ENCODE peak calls at places on chromosomes 16 and 17, in nine cellular contexts. J is breast epithelium; V is posterior cingulate gyrus; E is stimulated activated CD8-positive, alpha-beta memory T cell treated with anti-CD3 and anti-CD28 coated beads, Interleukin-15, amount 100 ng/mL, for 48 hours; R is fibroblast of the conjunctiva; C is AML-193; O is SK-MEL-5; I is MCF 10A; B is AG08396. T is an unnamed sample.

GRCh38 chr17:54537656-54538055 is 363.0 kb upstream of the TOM1L1 start:
- DNase-seq in J (no peak), V (no peak), E (no peak), R (no peak), C (no peak), O (no peak), I (no peak), B (no peak), T (no peak)

GRCh38 chr17:66942453-66943264 is 21.8 kb upstream of the CACNG4 start:
- DNase-seq in J (no peak), V (no peak), E (no peak), R (no peak), C (no peak), O (peak), I (no peak), B (no peak), T (no peak)

GRCh38 chr17:44867841-44868240 is 20.2 kb downstream of the HIGD1B start:
- DNase-seq in J (no peak), V (no peak), E (no peak), R (no peak), C (no peak), O (no peak), I (no peak), B (no peak), T (no peak)

GRCh38 chr16:89720859-89721643 is at the start of the genes VPS9D1 and ZNF276:
- DNase-seq in J (peak), V (peak), E (peak), R (peak), C (peak), O (peak), I (peak), B (peak), T (peak)

GRCh38 chr17:42112552-42113176 is at the start of gene DHX58:
- DNase-seq in J (peak), V (no peak), E (peak), R (peak), C (peak), O (peak), I (peak), B (peak), T (peak)

GRCh38 chr17:42050360-42051012 is at the start of gene C17orf113:
- DNase-seq in J (no peak), V (peak), E (peak), R (no peak), C (peak), O (peak), I (no peak), B (peak), T (peak)

GRCh38 chr16:13935408-13935807 is 15.5 kb downstream of the ERCC4 start:
- DNase-seq in J (no peak), V (no peak), E (no peak), R (no peak), C (no peak), O (peak), I (no peak), B (no peak), T (no peak)

GRCh38 chr17:7883781-7884386 is 4.7 kb upstream of the CHD3 start:
- DNase-seq in J (no peak), V (no peak), E (no peak), R (no peak), C (no peak), O (peak), I (no peak), B (no peak), T (no peak)

GRCh38 chr16:11142261-11142630 is 113.8 kb downstream of the SOCS1 start:
- DNase-seq in J (no peak), V (no peak), E (no peak), R (no peak), C (no peak), O (no peak), I (no peak), B (no peak), T (no peak)

GRCh38 chr16:81973737-81974136 is 37.5 kb downstream of the SDR42E1 start:
- DNase-seq in J (no peak), V (no peak), E (no peak), R (no peak), C (no peak), O (no peak), I (no peak), B (no peak), T (no peak)

GRCh38 chr17:17851603-17852002 is 14.8 kb upstream of the SREBF1 start:
- DNase-seq in J (no peak), V (no peak), E (no peak), R (no peak), C (no peak), O (no peak), I (no peak), B (no peak), T (no peak)

GRCh38 chr16:12532871-12533610 is 270.6 kb downstream of the CPPED1 start:
- DNase-seq in J (no peak), V (peak), E (no peak), R (no peak), C (no peak), O (no peak), I (no peak), B (no peak), T (no peak)

GRCh38 chr17:60514053-60514452 is 12.0 kb downstream of the APPBP2 start:
- DNase-seq in J (no peak), V (no peak), E (no peak), R (no peak), C (no peak), O (no peak), I (no peak), B (no peak), T (no peak)

GRCh38 chr16:86975445-86975844 is 341.7 kb downstream of the C16orf95 start:
- DNase-seq in J (peak), V (peak), E (no peak), R (peak), C (no peak), O (peak), I (peak), B (peak), T (peak)

GRCh38 chr17:17154981-17155380 is 51.2 kb downstream of the PLD6 start:
- DNase-seq in J (no peak), V (no peak), E (no peak), R (no peak), C (no peak), O (no peak), I (no peak), B (no peak), T (no peak)

GRCh38 chr16:11032922-11033291 is 88.5 kb downstream of the CLEC16A start:
- DNase-seq in J (peak), V (no peak), E (no peak), R (peak), C (no peak), O (no peak), I (no peak), B (peak), T (peak)

GRCh38 chr17:7001562-7001961 is 5.7 kb downstream of the ALOX12 start:
- DNase-seq in J (no peak), V (no peak), E (no peak), R (peak), C (no peak), O (peak), I (peak), B (no peak), T (no peak)

GRCh38 chr16:89052191-89052787 is 41.4 kb upstream of the ACSF3 start:
- DNase-seq in J (peak), V (peak), E (no peak), R (no peak), C (no peak), O (no peak), I (peak), B (no peak), T (no peak)

GRCh38 chr17:81488276-81488860 is 24.2 kb downstream of the ACTG1 start:
- DNase-seq in J (no peak), V (no peak), E (no peak), R (no peak), C (no peak), O (no peak), I (no peak), B (no peak), T (no peak)

GRCh38 chr17:14672830-14673229 is 371.9 kb downstream of the HS3ST3B1 start:
- DNase-seq in J (peak), V (no peak), E (no peak), R (peak), C (peak), O (no peak), I (peak), B (peak), T (no peak)

GRCh38 chr17:76274559-76274956 is 9.4 kb downstream of the UBALD2 start:
- DNase-seq in J (no peak), V (no peak), E (no peak), R (no peak), C (no peak), O (peak), I (no peak), B (no peak), T (no peak)

GRCh38 chr16:2821483-2822157 is 4.6 kb downstream of the PRSS21 start:
- DNase-seq in J (no peak), V (peak), E (no peak), R (no peak), C (no peak), O (no peak), I (no peak), B (no peak), T (no peak)

GRCh38 chr16:82195917-82196494 is 26.0 kb upstream of the MPHOSPH6 start:
- DNase-seq in J (no peak), V (no peak), E (no peak), R (no peak), C (no peak), O (no peak), I (no peak), B (no peak), T (no peak)

GRCh38 chr17:27049104-27049784 is 244.7 kb upstream of the WSB1 start:
- DNase-seq in J (no peak), V (no peak), E (peak), R (no peak), C (no peak), O (no peak), I (peak), B (no peak), T (no peak)

GRCh38 chr17:17484451-17484899 is 7.7 kb downstream of the MED9 start:
- DNase-seq in J (no peak), V (peak), E (peak), R (no peak), C (no peak), O (no peak), I (no peak), B (no peak), T (no peak)

GRCh38 chr17:596287-596686 is 118.4 kb downstream of the VPS53 start:
- DNase-seq in J (no peak), V (peak), E (no peak), R (no peak), C (no peak), O (no peak), I (no peak), B (no peak), T (no peak)

GRCh38 chr17:41965694-41966375 is 760 bp upstream of the CNP start:
- DNase-seq in J (peak), V (peak), E (peak), R (no peak), C (peak), O (peak), I (peak), B (peak), T (peak)

GRCh38 chr17:43003542-43004172 is 2.9 kb upstream of the IFI35 start:
- DNase-seq in J (no peak), V (no peak), E (no peak), R (no peak), C (no peak), O (peak), I (peak), B (no peak), T (no peak)

GRCh38 chr17:36722121-36722902 is 120.9 kb downstream of the MRM1 start:
- DNase-seq in J (no peak), V (peak), E (peak), R (no peak), C (peak), O (no peak), I (no peak), B (peak), T (peak)

GRCh38 chr17:9021158-9021984 is at the start of gene NTN1:
- DNase-seq in J (no peak), V (no peak), E (peak), R (no peak), C (no peak), O (peak), I (peak), B (peak), T (no peak)

GRCh38 chr17:62891659-62892058 is 74.4 kb upstream of the TANC2 start:
- DNase-seq in J (no peak), V (no peak), E (no peak), R (no peak), C (no peak), O (no peak), I (no peak), B (no peak), T (no peak)

GRCh38 chr17:51948128-51948527 is 210.4 kb downstream of the CA10 start:
- DNase-seq in J (no peak), V (no peak), E (no peak), R (no peak), C (no peak), O (no peak), I (peak), B (no peak), T (no peak)

GRCh38 chr16:50274771-50275415 is 8.5 kb downstream of the ADCY7 start:
- DNase-seq in J (no peak), V (peak), E (no peak), R (no peak), C (no peak), O (no peak), I (no peak), B (no peak), T (no peak)

GRCh38 chr16:15482068-15482747 is 47.8 kb downstream of the BMERB1 start:
- DNase-seq in J (peak), V (peak), E (peak), R (peak), C (no peak), O (peak), I (peak), B (peak), T (no peak)

GRCh38 chr17:78128616-78129384 is at the start of gene TMC6:
- DNase-seq in J (peak), V (no peak), E (peak), R (no peak), C (peak), O (peak), I (peak), B (peak), T (no peak)

GRCh38 chr16:47492428-47493357 is 31.6 kb downstream of the PHKB start:
- DNase-seq in J (no peak), V (peak), E (peak), R (peak), C (peak), O (peak), I (no peak), B (peak), T (peak)

GRCh38 chr17:63270610-63271009 is 175.5 kb downstream of the CYB561 start:
- DNase-seq in J (no peak), V (no peak), E (no peak), R (no peak), C (no peak), O (no peak), I (no peak), B (no peak), T (no peak)

GRCh38 chr17:17719199-17719940 is 38.1 kb downstream of the RAI1 start:
- DNase-seq in J (no peak), V (no peak), E (no peak), R (no peak), C (no peak), O (no peak), I (no peak), B (no peak), T (no peak)

T was measured in ascending aorta.